ENCODE peak calls at places on chromosome 7, in ten cellular contexts. Q is prostate gland; P is colonic mucosa; A is heart right ventricle; M is hepatocyte; Y is esophagus squamous epithelium; D is thyroid gland; T is NT2/D1; J is tibial artery; H is effector memory CD4-positive, alpha-beta T cell. S is an unnamed sample. For H3K9me3 and H3K4me1, the result is how much of the 10 kb centered on the place peaks cover.

GRCh38 chr7:12518920-12519681 is 51.4 kb upstream of the SCIN start:
- DNase-seq in Q (no peak), P (no peak), A (no peak), M (peak), Y (no peak), D (no peak), T (no peak), J (no peak), H (no peak), S (no peak)

GRCh38 chr7:49788455-49789059 is 15.1 kb downstream of the VWC2 start:
- DNase-seq in Q (no peak), P (no peak), A (no peak), M (no peak), Y (no peak), D (no peak), T (no peak), J (no peak), H (no peak), S (no peak)

GRCh38 chr7:469591-469961 is 50.1 kb downstream of the PDGFA start:
- DNase-seq in Q (no peak), P (no peak), A (no peak), M (no peak), Y (no peak), D (no peak), T (no peak), J (peak), H (no peak), S (no peak)

GRCh38 chr7:519429-519973 is at the start of gene PDGFA:
- DNase-seq in Q (no peak), P (no peak), A (peak), M (peak), Y (no peak), D (peak), T (no peak), J (no peak), H (no peak), S (no peak)

GRCh38 chr7:47371733-47372368 is 210.1 kb downstream of the TNS3 start:
- DNase-seq in Q (peak), P (peak), A (peak), M (peak), Y (no peak), D (peak), T (no peak), J (peak), H (no peak), S (peak)

GRCh38 chr7:108358553-108358952 is 97.7 kb downstream of the NRCAM start:
- DNase-seq in Q (no peak), P (no peak), A (no peak), M (peak), Y (no peak), D (no peak), T (peak), J (no peak), H (no peak), S (no peak)

GRCh38 chr7:43083091-43083490 is 29.4 kb upstream of the HECW1 start:
- DNase-seq in Q (no peak), P (no peak), A (no peak), M (no peak), Y (no peak), D (no peak), T (no peak), J (no peak), H (no peak), S (no peak)

GRCh38 chr7:37405603-37406122 is 43.0 kb downstream of the ELMO1 start:
- DNase-seq in Q (no peak), P (no peak), A (peak), M (peak), Y (no peak), D (no peak), T (no peak), J (peak), H (no peak), S (peak)

GRCh38 chr7:73830872-73831655 is at the start of gene CLDN4:
- DNase-seq in Q (peak), P (peak), A (no peak), M (peak), Y (no peak), D (peak), T (no peak), J (no peak), H (no peak), S (no peak)

GRCh38 chr7:73834626-73835191 is 3.9 kb downstream of the CLDN4 start:
- DNase-seq in Q (no peak), P (no peak), A (no peak), M (no peak), Y (no peak), D (no peak), T (no peak), J (no peak), H (no peak), S (no peak)

GRCh38 chr7:73831656-73832579 is 1.1 kb downstream of the CLDN4 start:
- DNase-seq in Q (peak), P (peak), A (no peak), M (peak), Y (no peak), D (peak), T (no peak), J (no peak), H (no peak), S (no peak)

GRCh38 chr7:73833251-73833919 is 2.6 kb downstream of the CLDN4 start:
- DNase-seq in Q (peak), P (peak), A (no peak), M (peak), Y (no peak), D (peak), T (no peak), J (no peak), H (no peak), S (no peak)

GRCh38 chr7:73832806-73833205 is 2.0 kb downstream of the CLDN4 start:
- DNase-seq in Q (no peak), P (no peak), A (no peak), M (no peak), Y (no peak), D (no peak), T (no peak), J (no peak), H (no peak), S (no peak)
- H3K4me3 ChIP-seq in Q (peak), P (peak), A (no peak), M (peak), Y (peak), D (peak), T (no peak), J (no peak), H (no peak), S (no peak)

GRCh38 chr7:138559448-138559847 is 99.4 kb downstream of the TRIM24 start:
- DNase-seq in Q (no peak), P (no peak), A (no peak), M (no peak), Y (no peak), D (no peak), T (no peak), J (no peak), H (no peak), S (no peak)
- H3K9me3 ChIP-seq in Q (under half), P (under half), A (under half), M (under half), Y (half or more), D (under half), T (half or more), J (under half), H (under half), S (under half)

GRCh38 chr7:100874577-100875355 is at the start of gene SRRT:
- DNase-seq in Q (peak), P (peak), A (peak), M (peak), Y (peak), D (peak), T (peak), J (peak), H (peak), S (peak)
- H3K4me1 ChIP-seq in Q (under half), P (under half), A (under half), M (under half), Y (under half), D (under half), T (under half), J (under half), H (under half), S (under half)

DNA sequence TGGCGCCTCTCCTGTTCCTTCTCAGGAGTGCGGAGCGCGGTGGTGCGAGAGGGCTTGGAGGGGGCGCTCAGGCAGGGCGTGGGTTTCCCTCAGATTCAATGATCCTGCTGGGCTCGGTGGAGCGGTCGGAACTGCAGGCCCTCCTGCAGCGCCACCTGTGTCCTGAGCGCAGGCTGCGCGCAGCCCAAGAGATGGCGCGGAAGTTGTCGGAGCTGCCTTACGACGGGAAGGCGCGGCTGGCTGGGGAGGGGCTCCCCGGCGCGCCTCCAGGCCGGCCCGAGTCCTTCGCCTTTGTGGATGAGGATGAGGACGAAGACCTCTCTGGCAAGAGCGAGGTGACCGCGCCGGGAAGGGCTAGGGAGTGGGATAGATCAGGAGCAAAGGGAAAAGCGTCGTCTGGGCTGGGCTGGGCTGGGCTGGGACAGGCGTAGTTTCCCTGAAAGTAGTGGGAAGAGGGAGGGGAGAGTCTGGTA is 17.0 kb downstream of the FAM131B start:
- DNase-seq in Q (no peak), P (peak), A (peak), M (peak), Y (no peak), D (peak), T (peak), J (no peak), H (peak), S (no peak)
- H3K4me3 ChIP-seq in Q (no peak), P (peak), A (peak), M (no peak), Y (peak), D (no peak), T (no peak), J (no peak), H (peak), S (no peak)

DNA sequence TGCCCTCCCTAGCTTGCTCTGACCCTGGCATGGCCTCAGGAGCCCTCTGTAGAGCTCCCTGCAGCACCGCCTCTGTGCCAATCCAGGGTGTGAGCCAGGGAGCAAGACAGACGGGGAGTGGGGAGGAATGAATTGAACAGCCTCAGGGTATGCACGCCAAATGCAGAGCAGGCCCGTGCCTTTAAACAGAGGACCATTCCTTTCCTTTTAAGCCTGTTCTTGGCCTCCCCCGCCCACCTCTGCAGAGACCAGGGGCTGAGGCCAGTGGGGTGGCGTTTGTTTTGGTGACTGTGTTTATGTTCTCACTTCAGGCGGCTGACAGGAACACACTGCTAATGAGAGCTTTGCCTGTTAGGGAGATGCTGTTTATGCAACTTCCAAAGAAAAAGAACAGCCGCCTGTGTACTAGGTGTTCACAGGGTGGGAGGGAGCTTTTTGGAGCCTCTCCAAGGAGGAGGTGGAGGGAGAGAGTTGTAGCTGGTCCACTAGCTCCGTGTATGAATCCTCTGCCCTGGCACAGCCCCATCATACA is 528.1 kb upstream of the DPP6 start:
- DNase-seq in Q (no peak), P (no peak), A (peak), M (no peak), Y (no peak), D (peak), T (peak), J (no peak), H (no peak), S (no peak)
- H3K9me3 ChIP-seq in Q (under half), P (under half), A (under half), M (under half), Y (under half), D (under half), T (under half), J (under half), H (under half), S (under half)

DNA sequence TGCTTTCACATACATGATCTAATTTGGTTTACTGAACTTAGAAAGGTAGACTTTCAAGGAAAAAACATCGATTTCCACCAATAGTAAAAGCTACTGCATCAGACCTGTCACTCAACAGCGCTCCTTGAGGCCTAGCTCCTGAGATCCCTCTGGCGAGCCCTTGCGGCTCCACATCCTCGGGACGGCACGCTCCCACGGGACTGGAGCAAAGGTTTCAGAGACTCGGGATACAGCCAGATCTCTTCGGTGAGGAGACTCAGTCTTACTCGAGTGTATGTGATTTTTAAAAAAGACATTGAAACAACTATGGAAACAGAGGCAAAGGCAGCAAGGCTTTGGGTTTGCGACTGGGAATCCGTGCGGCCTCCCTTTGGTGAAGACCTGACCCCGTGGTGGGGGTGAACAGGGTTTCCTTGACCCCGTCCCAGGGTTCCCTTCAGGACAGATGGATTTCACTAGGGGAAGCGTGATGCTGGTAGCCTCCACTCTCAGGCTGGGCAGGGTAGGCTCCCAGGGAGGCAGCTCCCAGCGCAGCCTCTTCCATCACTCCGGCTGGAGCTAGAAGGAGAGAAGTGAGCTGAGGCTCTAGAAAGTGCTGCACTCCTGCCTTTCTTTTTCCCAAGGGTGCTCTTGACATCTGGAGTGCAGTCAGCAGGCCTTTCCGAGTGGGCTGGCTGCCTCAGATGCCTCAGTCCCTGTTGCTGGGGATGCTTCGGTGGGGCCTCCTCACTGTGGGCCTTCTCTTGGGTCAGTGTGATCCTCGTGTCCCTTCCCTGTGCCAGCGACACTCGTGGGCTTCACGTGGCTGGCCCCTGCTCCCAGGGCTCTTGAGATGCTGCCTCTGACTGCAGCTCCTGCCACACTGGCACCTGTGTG is 5.8 kb upstream of the ATP6V0E2 start:
- DNase-seq in Q (no peak), P (no peak), A (no peak), M (no peak), Y (no peak), D (peak), T (no peak), J (no peak), H (no peak), S (no peak)
- H3K4me1 ChIP-seq in Q (under half), P (under half), A (under half), M (under half), Y (under half), D (under half), T (under half), J (under half), H (half or more), S (under half)